ENCODE peak calls at places on chromosomes 1 and 21, in six cellular contexts. P, U, Y, A, H and G are unnamed samples.

GRCh38 chr1:170586321-170586855 is 54.4 kb downstream of the GORAB start:
- DNase-seq in P (no peak), U (no peak), Y (no peak), A (no peak), H (no peak), G (peak; percentile 81)

GRCh38 chr1:94438692-94439276 is 20.6 kb downstream of the ABCD3 start:
- DNase-seq in P (no peak), U (no peak), Y (no peak), A (no peak), H (no peak), G (no peak)

GRCh38 chr1:60876952-60877351 is 205.4 kb upstream of the NFIA start:
- DNase-seq in P (no peak), U (no peak), Y (no peak), A (no peak), H (no peak), G (no peak)

GRCh38 chr21:45583831-45584509 is 41.7 kb upstream of the SLC19A1 start:
- DNase-seq in P (no peak), U (no peak), Y (no peak), A (no peak), H (peak; percentile 2), G (no peak)

GRCh38 chr1:15760520-15761211 is 2.1 kb downstream of the FBLIM1 start:
- DNase-seq in P (no peak), U (no peak), Y (peak; percentile 29), A (no peak), H (no peak), G (no peak)

GRCh38 chr1:183942933-183943693 is 94.4 kb downstream of the COLGALT2 start:
- DNase-seq in P (peak; percentile 37), U (no peak), Y (peak; percentile 21), A (no peak), H (no peak), G (peak; percentile 83)

GRCh38 chr1:227355542-227356270 is 37.4 kb upstream of the CDC42BPA start:
- DNase-seq in P (no peak), U (no peak), Y (no peak), A (no peak), H (no peak), G (no peak)

GRCh38 chr21:17071093-17071492 is 441.8 kb upstream of the CXADR start:
- DNase-seq in P (no peak), U (no peak), Y (no peak), A (no peak), H (no peak), G (no peak)

GRCh38 chr1:10516244-10516643 is 41.5 kb downstream of the PEX14 start:
- DNase-seq in P (no peak), U (no peak), Y (no peak), A (no peak), H (no peak), G (no peak)

GRCh38 chr1:230396966-230397365 is 29.2 kb downstream of the PGBD5 start:
- DNase-seq in P (no peak), U (no peak), Y (no peak), A (no peak), H (no peak), G (no peak)

GRCh38 chr1:151831256-151831591 is 378 bp downstream of the RORC start:
- DNase-seq in P (no peak), U (no peak), Y (no peak), A (no peak), H (no peak), G (no peak)

GRCh38 chr1:232422098-232422497 is 207.8 kb downstream of the SIPA1L2 start:
- DNase-seq in P (no peak), U (no peak), Y (no peak), A (no peak), H (no peak), G (no peak)

GRCh38 chr1:188137221-188137620 is 1308.5 kb downstream of the PLA2G4A start:
- DNase-seq in P (no peak), U (no peak), Y (no peak), A (no peak), H (no peak), G (no peak)

GRCh38 chr1:188140958-188141357 is 1312.2 kb downstream of the PLA2G4A start:
- DNase-seq in P (no peak), U (no peak), Y (no peak), A (no peak), H (no peak), G (no peak)
- TF ChIP-seq CTCF in P (no peak), U (no peak), Y (no peak), A (no peak), H (no peak), G (no peak)

DNA sequence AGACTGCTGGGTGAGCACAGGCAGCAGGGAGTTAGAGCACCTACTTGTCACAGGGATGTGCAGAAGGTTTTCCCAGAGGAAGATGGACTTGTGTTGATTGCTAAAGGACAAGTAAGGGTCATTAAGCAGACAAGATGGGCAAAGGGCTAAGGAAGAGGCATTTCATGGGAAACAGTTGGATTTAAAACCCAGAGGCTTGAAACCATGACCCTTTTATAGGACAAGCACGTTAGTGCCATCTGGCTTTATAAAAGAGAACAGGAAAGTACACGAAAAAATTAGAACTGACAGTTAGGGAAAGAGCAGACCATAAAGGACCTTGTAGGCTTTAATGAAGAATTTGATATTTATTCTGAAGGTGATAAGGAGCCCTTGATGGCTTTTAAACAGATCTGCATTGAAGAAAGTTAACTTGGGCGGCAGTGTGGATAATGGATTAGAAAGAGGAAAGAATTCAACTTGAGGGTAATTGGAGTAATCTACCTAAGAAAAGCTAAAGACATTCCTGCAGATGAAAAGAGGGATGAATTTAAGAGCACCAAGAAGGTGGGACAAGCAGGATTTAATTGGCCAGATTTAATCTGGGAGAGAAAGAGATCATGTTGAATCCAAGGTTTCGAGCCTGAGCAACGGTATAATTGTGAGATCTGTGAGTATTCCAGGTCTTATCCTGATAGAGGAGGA is 68.6 kb downstream of the ZC3H11B start:
- DNase-seq in P (peak; percentile 28), U (no peak), Y (no peak), A (no peak), H (no peak), G (no peak)
- TF ChIP-seq CTCF in P (peak; percentile 38), U (no peak), Y (no peak), A (no peak), H (no peak), G (peak; percentile 21)

GRCh38 chr1:239302716-239303115 is 83.7 kb upstream of the CHRM3 start:
- DNase-seq in P (no peak), U (no peak), Y (no peak), A (no peak), H (no peak), G (no peak)
- TF ChIP-seq CTCF in P (no peak), U (no peak), Y (no peak), A (no peak), H (no peak), G (no peak)

GRCh38 chr1:156964431-156964830 is 44.0 kb downstream of the LRRC71 start:
- DNase-seq in P (no peak), U (no peak), Y (no peak), A (no peak), H (no peak), G (no peak)

GRCh38 chr1:156958247-156958714 is 37.8 kb downstream of the LRRC71 start:
- DNase-seq in P (no peak), U (no peak), Y (no peak), A (no peak), H (no peak), G (no peak)

GRCh38 chr1:156963621-156964020 is 43.2 kb downstream of the LRRC71 start:
- DNase-seq in P (no peak), U (no peak), Y (no peak), A (no peak), H (no peak), G (no peak)

GRCh38 chr1:156959414-156959813 is 39.0 kb downstream of the LRRC71 start:
- DNase-seq in P (no peak), U (no peak), Y (no peak), A (no peak), H (no peak), G (no peak)

DNA sequence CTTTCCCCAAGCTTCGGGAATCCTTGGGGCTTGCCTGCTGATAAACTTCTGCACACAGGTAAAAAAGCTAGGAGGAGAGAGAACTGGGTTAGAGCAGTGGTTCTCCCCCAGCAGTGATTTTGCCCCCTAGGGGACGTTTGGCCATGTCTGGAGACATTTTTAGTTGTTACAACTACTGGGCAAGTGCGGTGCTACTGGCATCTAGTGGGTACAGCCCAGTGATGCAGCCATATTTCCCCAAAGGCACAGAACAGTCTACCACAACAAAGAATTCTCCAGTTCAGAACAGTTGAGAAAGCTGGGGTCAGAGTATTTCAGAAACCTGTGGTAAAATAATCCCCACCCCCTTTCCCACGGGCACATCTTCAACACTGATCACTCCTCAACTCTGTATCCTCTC is 41.3 kb downstream of the LRRC71 start:
- DNase-seq in P (peak; percentile 41), U (no peak), Y (no peak), A (no peak), H (no peak), G (no peak)
- TF ChIP-seq CTCF in P (peak; percentile 25), U (no peak), Y (no peak), A (no peak), H (no peak), G (no peak)

GRCh38 chr1:197663178-197663953 is 111.9 kb downstream of the DENND1B start:
- DNase-seq in P (no peak), U (no peak), Y (no peak), A (no peak), H (no peak), G (no peak)

GRCh38 chr1:197671140-197671539 is 104.1 kb downstream of the DENND1B start:
- DNase-seq in P (no peak), U (no peak), Y (no peak), A (no peak), H (no peak), G (no peak)

GRCh38 chr1:197664391-197664790 is 110.9 kb downstream of the DENND1B start:
- DNase-seq in P (no peak), U (no peak), Y (no peak), A (no peak), H (no peak), G (no peak)

GRCh38 chr1:197671920-197672319 is 103.4 kb downstream of the DENND1B start:
- DNase-seq in P (no peak), U (no peak), Y (no peak), A (no peak), H (no peak), G (no peak)

DNA sequence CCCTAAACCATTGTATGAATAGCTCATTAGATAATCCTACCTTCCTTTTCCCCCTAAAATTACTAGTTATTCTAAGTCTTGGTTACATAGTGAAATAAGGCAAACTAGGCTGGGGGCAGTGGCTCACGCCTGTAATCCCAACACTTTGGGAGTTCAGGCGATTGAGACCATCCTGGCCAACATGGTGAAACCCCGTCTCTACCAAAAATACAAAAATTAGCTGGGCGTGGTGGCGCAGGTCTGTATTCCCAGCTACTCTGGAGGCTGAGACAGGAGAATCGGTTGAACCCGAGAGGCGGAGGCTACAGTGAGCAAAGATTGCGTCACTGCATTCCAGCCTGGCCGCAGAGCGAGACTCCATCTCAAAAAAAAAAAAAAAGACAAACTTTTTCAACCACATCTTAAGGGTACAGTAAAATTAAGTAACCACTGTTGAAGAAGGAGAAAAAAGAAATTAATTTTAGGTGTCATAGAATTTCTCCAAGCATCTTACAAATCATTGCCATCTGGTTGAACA is 108.5 kb downstream of the DENND1B start:
- DNase-seq in P (no peak), U (no peak), Y (no peak), A (no peak), H (no peak), G (no peak)
- TF ChIP-seq CTCF in P (no peak), U (no peak), Y (no peak), A (no peak), H (no peak), G (no peak)